ENCODE peak calls at places on chromosomes 11 and 22, in five cellular contexts. D is HFFc6, E is DND-41, R is adrenal gland, O is K562. Y is an unnamed sample.

GRCh38 chr11:3962406-3962840 is 107.0 kb downstream of the STIM1 start:
- DNase-seq in R (no peak), E (no peak), O (no peak), D (no peak), Y (no peak)

GRCh38 chr11:2508793-2509192 is 64.0 kb downstream of the KCNQ1 start:
- DNase-seq in R (no peak), E (no peak), D (no peak), O (no peak), Y (no peak)

GRCh38 chr22:23542933-23543332 is 37.2 kb downstream of the IGLL1 start:
- DNase-seq in E (no peak), R (no peak), O (no peak), D (no peak), Y (no peak)

GRCh38 chr11:14566331-14567063 is 46.3 kb upstream of the PSMA1 start:
- DNase-seq in O (no peak), E (no peak), R (no peak), D (no peak), Y (no peak)

GRCh38 chr11:2526808-2527381 is 82.1 kb downstream of the KCNQ1 start:
- DNase-seq in O (peak; percentile 36), D (no peak), E (no peak), R (peak; percentile 72), Y (peak; percentile 11)

GRCh38 chr22:38844661-38845367 is 986 bp upstream of the NPTXR start:
- DNase-seq in R (no peak), E (no peak), D (no peak), O (no peak), Y (no peak)

GRCh38 chr11:80987161-80987560 is 1546.3 kb upstream of the TENM4 start:
- DNase-seq in D (no peak), R (no peak), E (no peak), O (no peak), Y (no peak)

GRCh38 chr11:70951139-70951804 is 301.1 kb downstream of the SHANK2 start:
- DNase-seq in D (no peak), O (peak; percentile 63), R (no peak), E (no peak), Y (no peak)

GRCh38 chr11:14445542-14446530 is 53.8 kb downstream of the COPB1 start:
- DNase-seq in D (no peak), R (no peak), O (no peak), E (no peak), Y (no peak)

GRCh38 chr11:112227002-112227401 is 774 bp downstream of the PTS start:
- DNase-seq in D (peak; percentile 27), E (no peak), O (peak; percentile 31), R (no peak), Y (no peak)

GRCh38 chr11:117384045-117384444 is 56.4 kb downstream of the CEP164 start:
- DNase-seq in R (peak; percentile 34), O (no peak), D (peak; percentile 95), E (no peak), Y (no peak)

GRCh38 chr11:37946155-37946766 is 1348.2 kb upstream of the RAG2 start:
- DNase-seq in D (peak; percentile 19), O (peak; percentile 13), E (peak; percentile 42), R (peak; percentile 19), Y (peak; percentile 24)

GRCh38 chr11:115452245-115452644 is 52.0 kb downstream of the CADM1 start:
- DNase-seq in D (no peak), E (no peak), R (no peak), O (no peak), Y (no peak)

GRCh38 chr11:112656772-112657428 is 304.3 kb upstream of the NCAM1 start:
- DNase-seq in D (peak; percentile 67), E (no peak), R (peak; percentile 14), O (no peak), Y (no peak)

GRCh38 chr11:121231576-121232278 is 60.8 kb upstream of the SC5D start:
- DNase-seq in O (no peak), D (no peak), R (peak; percentile 62), E (no peak), Y (no peak)

GRCh38 chr22:23402275-23403151 is 177.6 kb downstream of the IGLL1 start:
- DNase-seq in R (peak; percentile 55), O (peak; percentile 91), D (peak; percentile 38), E (no peak), Y (peak; percentile 77)

GRCh38 chr11:47143322-47143721 is 33.4 kb downstream of the ARFGAP2 start:
- DNase-seq in O (no peak), D (peak; percentile 82), E (no peak), R (no peak), Y (no peak)

GRCh38 chr11:69385832-69386415 is 92.0 kb downstream of the MYEOV start:
- DNase-seq in E (no peak), D (no peak), O (no peak), R (no peak), Y (no peak)

GRCh38 chr11:13169709-13170108 is 107.9 kb upstream of the BMAL1 start:
- DNase-seq in R (peak; percentile 63), O (no peak), D (peak; percentile 80), E (no peak), Y (no peak)

DNA sequence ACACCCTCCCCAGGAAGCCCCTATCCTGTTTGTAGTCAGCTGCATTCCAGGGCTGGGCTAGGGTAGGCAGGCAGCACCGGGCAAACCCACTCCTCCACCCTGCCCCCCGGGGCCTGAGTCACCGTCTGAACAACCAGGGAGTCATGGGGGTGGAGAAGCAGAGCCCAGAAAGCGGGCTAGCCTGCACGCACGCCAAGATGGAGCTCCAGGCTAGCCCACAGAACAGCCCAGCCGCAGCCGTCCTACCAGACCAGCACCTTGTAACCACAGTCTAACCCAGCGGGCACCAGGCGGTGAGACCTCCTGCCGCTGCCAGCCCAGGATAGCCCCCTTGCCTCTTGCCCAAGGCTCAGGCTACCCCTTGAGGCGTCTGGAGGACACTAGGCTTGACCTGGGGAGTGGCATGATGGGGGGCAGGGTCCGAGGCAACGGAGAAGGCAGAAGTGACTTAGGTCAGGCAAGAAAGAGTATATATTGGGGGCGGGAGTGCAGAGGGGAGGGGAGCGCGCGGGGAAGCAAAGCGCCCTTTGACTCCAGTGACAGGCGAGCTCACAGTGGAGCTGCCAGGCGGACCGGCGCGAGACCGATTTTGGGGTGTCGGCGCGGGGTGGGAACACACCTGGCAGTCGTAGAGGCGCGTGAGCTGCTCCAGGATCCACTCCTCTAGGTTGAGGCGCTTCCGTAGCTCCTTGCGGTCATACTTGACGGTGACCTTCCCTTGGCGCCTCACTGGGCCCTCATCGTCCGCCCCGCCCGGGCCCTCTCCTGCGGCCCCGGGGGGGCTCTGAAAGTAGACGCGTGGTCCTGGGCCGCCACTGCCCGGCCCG is 733 bp downstream of the PPP1R14B start:
- DNase-seq in R (peak; percentile 93), O (peak; percentile 56), E (peak; percentile 80), D (peak; percentile 88), Y (peak; percentile 90)
- TF ChIP-seq CTCF in R (no peak), O (no peak), E (no peak), D (no peak), Y (no peak)

DNA sequence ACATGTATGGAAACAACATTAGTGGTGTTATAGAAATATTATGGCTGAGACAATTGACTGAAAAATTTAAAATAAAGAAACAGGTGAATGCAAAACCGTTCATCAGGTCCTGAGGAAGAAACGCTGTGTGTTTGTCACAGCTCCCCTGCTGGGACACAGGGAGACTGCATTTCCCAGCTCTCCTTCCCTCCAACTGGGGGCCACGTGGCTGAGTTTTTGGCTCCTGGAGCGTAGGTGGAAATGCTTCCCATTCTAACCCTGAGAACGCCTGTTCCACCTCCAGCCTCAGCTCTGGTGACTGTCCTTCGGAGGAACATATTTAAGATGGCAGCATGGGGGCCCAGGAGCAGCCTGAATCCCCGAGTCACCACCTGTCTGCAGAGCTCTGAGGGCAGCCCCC is 398.6 kb downstream of the BRD1 start:
- DNase-seq in R (no peak), O (no peak), D (no peak), E (no peak), Y (no peak)
- TF ChIP-seq CTCF in R (no peak), O (peak; percentile 45), D (no peak), E (peak; percentile 28), Y (no peak)

GRCh38 chr11:95135880-95136279 is 46.2 kb downstream of the ENDOD1 start:
- DNase-seq in D (no peak), E (no peak), O (no peak), R (no peak), Y (no peak)

GRCh38 chr11:95135155-95135554 is 45.5 kb downstream of the ENDOD1 start:
- DNase-seq in R (no peak), E (no peak), D (no peak), O (no peak), Y (no peak)

GRCh38 chr11:95140397-95141030 is 50.9 kb downstream of the ENDOD1 start:
- DNase-seq in E (no peak), R (no peak), O (peak; percentile 33), D (no peak), Y (no peak)

GRCh38 chr11:95137299-95137698 is 47.7 kb downstream of the ENDOD1 start:
- DNase-seq in D (no peak), R (no peak), E (no peak), O (no peak), Y (no peak)

DNA sequence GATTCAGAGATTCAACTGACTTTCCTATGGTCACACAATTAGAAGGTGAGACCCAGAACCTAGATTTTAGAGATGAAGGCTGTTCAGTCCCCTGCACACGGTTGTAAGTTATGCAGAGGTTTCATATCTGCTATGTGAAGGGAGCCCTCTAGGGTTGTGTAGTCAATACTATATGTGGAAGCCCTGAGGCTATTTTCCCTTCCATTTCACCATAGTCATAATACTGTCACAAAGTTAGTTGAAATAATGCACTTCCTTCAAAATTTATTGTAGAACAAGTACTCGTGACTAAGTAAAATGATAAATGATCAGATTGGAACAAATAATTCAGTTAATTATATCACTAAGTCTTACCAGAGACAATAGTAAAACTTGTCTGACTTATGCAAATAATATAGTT is 48.8 kb downstream of the ENDOD1 start:
- DNase-seq in O (no peak), D (peak; percentile 57), R (no peak), E (no peak), Y (no peak)
- TF ChIP-seq CTCF in O (peak; percentile 43), D (peak; percentile 35), R (peak; percentile 27), E (peak; percentile 11), Y (peak; percentile 45)

GRCh38 chr11:64088159-64089026 is 52.7 kb downstream of the FLRT1 start:
- DNase-seq in O (peak; percentile 45), R (no peak), E (peak; percentile 30), D (no peak), Y (no peak)

GRCh38 chr11:64084146-64084961 is 48.6 kb downstream of the FLRT1 start:
- DNase-seq in R (no peak), D (no peak), E (peak; percentile 73), O (no peak), Y (no peak)

GRCh38 chr11:64085915-64086262 is 50.2 kb downstream of the FLRT1 start:
- DNase-seq in E (peak; percentile 63), D (no peak), O (no peak), R (no peak), Y (no peak)

GRCh38 chr11:64084962-64085710 is 49.4 kb downstream of the FLRT1 start:
- DNase-seq in E (no peak), D (no peak), R (no peak), O (no peak), Y (no peak)

DNA sequence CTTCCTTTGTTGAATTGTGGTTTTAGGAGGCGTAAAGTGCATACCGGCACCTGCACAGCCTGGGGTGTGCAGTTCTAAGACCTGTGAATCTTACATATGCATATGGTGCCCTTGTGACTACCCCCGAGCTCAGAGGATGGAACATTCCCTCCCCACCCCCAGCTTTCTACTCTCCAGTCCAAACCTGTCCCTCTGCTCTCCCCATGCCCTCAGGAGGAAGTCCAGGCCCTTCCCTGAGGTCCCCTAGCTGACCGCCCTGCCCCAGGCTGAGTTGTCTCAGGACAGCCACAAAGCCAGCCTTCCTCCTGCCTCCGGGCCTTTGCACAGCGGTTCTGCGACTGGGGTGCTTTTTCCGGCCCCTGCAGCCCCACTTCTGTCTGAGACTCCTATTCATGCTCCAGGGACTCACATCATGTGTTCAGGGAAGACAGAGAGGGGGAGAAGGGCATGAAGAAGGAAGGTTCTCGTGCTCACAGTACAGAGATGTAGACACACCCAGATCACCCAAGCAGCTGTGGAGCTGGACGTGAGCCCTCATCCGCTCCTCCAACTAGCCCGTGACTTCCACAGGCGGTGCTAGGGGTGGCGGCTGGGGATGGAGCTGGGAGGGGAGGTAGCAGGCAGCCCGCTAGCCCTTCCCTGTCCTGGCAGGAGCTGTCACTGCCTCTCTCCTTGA is 50.7 kb downstream of the FLRT1 start:
- DNase-seq in E (no peak), O (no peak), R (no peak), D (no peak), Y (no peak)
- TF ChIP-seq CTCF in E (no peak), O (no peak), R (no peak), D (no peak), Y (no peak)

Y was measured in activated CD8-positive, alpha-beta T cell treated with anti-CD3 and anti-CD28 coated beads for 36 hours.